ENCODE peak calls at places on chromosomes 3 and 15, in four cellular contexts. P is A549, W is HepG2, O is Panc1. I is an unnamed sample. For H3K4me1, the result is how much of the 10 kb centered on the place peaks cover.

GRCh38 chr15:31269961-31270575 is 56.6 kb upstream of the KLF13 start:
- DNase-seq in P (no peak), W (no peak), O (no peak), I (no peak)

GRCh38 chr3:78139166-78139565 is 1099.3 kb downstream of the ROBO2 start:
- DNase-seq in P (no peak), W (no peak), O (no peak), I (no peak)

GRCh38 chr3:100730524-100730923 is 21.2 kb downstream of the TFG start:
- DNase-seq in P (no peak), W (no peak), O (no peak), I (peak)

GRCh38 chr3:134406331-134407246 is 32.3 kb upstream of the AMOTL2 start:
- DNase-seq in P (no peak), W (no peak), O (no peak), I (peak)

GRCh38 chr3:127204841-127205582 is 12.1 kb downstream of the PRR23E start:
- DNase-seq in P (no peak), W (no peak), O (no peak), I (no peak)

GRCh38 chr15:77064539-77065308 is 6.2 kb downstream of the TSPAN3 start:
- DNase-seq in P (peak), W (no peak), O (peak), I (no peak)

GRCh38 chr15:68503791-68504720 is 72.1 kb upstream of the ITGA11 start:
- DNase-seq in P (no peak), W (no peak), O (no peak), I (no peak)

GRCh38 chr15:66946578-66947164 is 118.7 kb upstream of the SMAD3 start:
- DNase-seq in P (peak), W (peak), O (peak), I (peak)

GRCh38 chr15:56524915-56525314 is 60.0 kb upstream of the MNS1 start:
- DNase-seq in P (no peak), W (no peak), O (no peak), I (no peak)

GRCh38 chr15:98648654-98649537 is 557 bp downstream of the IGF1R start:
- DNase-seq in P (peak), W (no peak), O (no peak), I (peak)

GRCh38 chr3:111392911-111393351 is 149.1 kb upstream of the CD96 start:
- DNase-seq in P (peak), W (no peak), O (no peak), I (peak)

GRCh38 chr3:132539681-132540080 is 57.4 kb upstream of the ACKR4 start:
- DNase-seq in P (no peak), W (no peak), O (no peak), I (no peak)

GRCh38 chr3:105755121-105755886 is 113.5 kb downstream of the CBLB start:
- DNase-seq in P (no peak), W (no peak), O (no peak), I (no peak)

GRCh38 chr3:87564438-87564837 is 288.1 kb upstream of the POU1F1 start:
- DNase-seq in P (no peak), W (no peak), O (no peak), I (no peak)

GRCh38 chr15:73727330-73728018 is 25.7 kb downstream of the INSYN1 start:
- DNase-seq in P (peak), W (no peak), O (no peak), I (no peak)

GRCh38 chr3:112814256-112814655 is 32.4 kb downstream of the CD200R1L start:
- DNase-seq in P (peak), W (peak), O (peak), I (peak)

GRCh38 chr3:15040844-15041243 is 24.3 kb downstream of the MRPS25 start:
- DNase-seq in P (no peak), W (no peak), O (no peak), I (no peak)

GRCh38 chr3:11950576-11950975 is 53.6 kb upstream of the SYN2 start:
- DNase-seq in P (no peak), W (no peak), O (no peak), I (no peak)

GRCh38 chr3:174855002-174855401 is 4.1 kb upstream of the NAALADL2 start:
- DNase-seq in P (no peak), W (no peak), O (no peak), I (no peak)

GRCh38 chr3:45406812-45407211 is 18.4 kb downstream of the LARS2 start:
- DNase-seq in P (no peak), W (no peak), O (no peak), I (no peak)

GRCh38 chr3:24622696-24623225 is 128.1 kb upstream of the THRB start:
- DNase-seq in P (no peak), W (no peak), O (no peak), I (no peak)

GRCh38 chr15:88877415-88877814 is 17.9 kb downstream of the HAPLN3 start:
- DNase-seq in P (no peak), W (no peak), O (no peak), I (no peak)

GRCh38 chr3:132605374-132605792 is 8.3 kb downstream of the ACKR4 start:
- DNase-seq in P (no peak), W (no peak), O (no peak), I (peak)

GRCh38 chr3:55912880-55913279 is 425.8 kb upstream of the WNT5A start:
- DNase-seq in P (no peak), W (no peak), O (no peak), I (no peak)

GRCh38 chr3:32888739-32889138 is 62.7 kb upstream of the CCR4 start:
- DNase-seq in P (no peak), W (no peak), O (no peak), I (no peak)

GRCh38 chr15:31435256-31435781 is 108.7 kb downstream of the KLF13 start:
- DNase-seq in P (peak), W (peak), O (no peak), I (peak)

GRCh38 chr15:93862791-93863190 is 368.6 kb upstream of the MCTP2 start:
- DNase-seq in P (no peak), W (no peak), O (no peak), I (no peak)

GRCh38 chr15:62107561-62108110 is 40.9 kb downstream of the C2CD4A start:
- DNase-seq in P (peak), W (no peak), O (no peak), I (no peak)

GRCh38 chr3:52561028-52561749 is 24.8 kb downstream of the UQCC5 start:
- DNase-seq in P (no peak), W (no peak), O (no peak), I (no peak)

GRCh38 chr15:48112242-48112641 is 8.5 kb upstream of the SLC24A5 start:
- DNase-seq in P (peak), W (peak), O (no peak), I (peak)

GRCh38 chr15:82159922-82160321 is 102.6 kb downstream of the EFL1 start:
- DNase-seq in P (peak), W (no peak), O (peak), I (peak)

GRCh38 chr3:124078978-124079911 is 87.3 kb upstream of the ROPN1 start:
- DNase-seq in P (peak), W (peak), O (peak), I (peak)

GRCh38 chr15:25060472-25060803 is 105.7 kb downstream of the SNRPN start:
- DNase-seq in P (no peak), W (no peak), O (no peak), I (no peak)

GRCh38 chr15:48861813-48862431 is 16.0 kb upstream of the EID1 start:
- DNase-seq in P (peak), W (peak), O (no peak), I (peak)

GRCh38 chr3:188943591-188943990 is 228.2 kb upstream of the TPRG1 start:
- DNase-seq in P (no peak), W (no peak), O (no peak), I (no peak)

GRCh38 chr3:143628971-143629370 is 219.3 kb downstream of the SLC9A9 start:
- DNase-seq in P (no peak), W (no peak), O (no peak), I (no peak)

GRCh38 chr3:106457278-106458210 is 588.7 kb upstream of the CBLB start:
- DNase-seq in P (peak), W (no peak), O (no peak), I (no peak)

GRCh38 chr15:70091649-70092461 is 5.9 kb downstream of the TLE3 start:
- DNase-seq in P (no peak), W (peak), O (no peak), I (no peak)

DNA sequence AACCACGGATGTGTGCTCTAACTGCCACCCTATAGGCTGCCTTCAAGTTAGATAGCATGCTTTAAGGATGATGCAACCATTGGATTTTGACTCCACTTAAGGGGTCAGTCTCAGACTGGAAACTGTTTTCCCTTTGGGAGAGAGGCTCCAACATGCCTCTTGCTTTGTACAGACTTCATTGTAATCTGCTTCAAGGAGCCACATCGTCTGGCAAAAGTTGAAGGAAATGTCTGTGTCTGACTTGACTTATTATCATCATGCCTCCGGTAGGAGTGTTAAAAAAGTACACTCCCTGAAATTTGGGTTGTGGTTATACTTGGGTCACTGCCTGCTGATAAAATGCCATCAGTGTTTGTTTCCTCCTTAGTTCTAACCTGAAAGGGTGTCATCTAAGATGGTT is 245.4 kb upstream of the CDIN1 start:
- DNase-seq in P (no peak), W (no peak), O (no peak), I (no peak)
- TF ChIP-seq REST in P (no peak), W (no peak), O (no peak), I (no peak)

GRCh38 chr3:141446737-141447136 is 40.1 kb upstream of the RASA2 start:
- DNase-seq in P (no peak), W (no peak), O (no peak), I (no peak)

GRCh38 chr3:141449424-141449823 is 37.4 kb upstream of the RASA2 start:
- DNase-seq in P (no peak), W (no peak), O (no peak), I (no peak)

GRCh38 chr3:141445990-141446389 is 40.8 kb upstream of the RASA2 start:
- DNase-seq in P (no peak), W (no peak), O (no peak), I (no peak)

GRCh38 chr3:141448606-141449216 is 38.1 kb upstream of the RASA2 start:
- DNase-seq in P (no peak), W (no peak), O (no peak), I (no peak)

GRCh38 chr3:141447391-141447790 is 39.4 kb upstream of the RASA2 start:
- DNase-seq in P (no peak), W (no peak), O (no peak), I (no peak)
- H3K4me1 ChIP-seq in P (under half), W (under half), O (under half), I (under half)

GRCh38 chr15:50355612-50355905 is 561 bp upstream of the GABPB1 start:
- DNase-seq in P (no peak), W (no peak), O (no peak), I (no peak)

GRCh38 chr15:50355980-50356379 is 982 bp upstream of the GABPB1 start:
- DNase-seq in P (no peak), W (no peak), O (no peak), I (no peak)

GRCh38 chr15:50354838-50355611 is at the start of gene GABPB1:
- DNase-seq in P (peak), W (peak), O (peak), I (peak)

GRCh38 chr15:50353999-50354837 is 780 bp downstream of the GABPB1 start:
- DNase-seq in P (peak), W (peak), O (no peak), I (peak)

DNA sequence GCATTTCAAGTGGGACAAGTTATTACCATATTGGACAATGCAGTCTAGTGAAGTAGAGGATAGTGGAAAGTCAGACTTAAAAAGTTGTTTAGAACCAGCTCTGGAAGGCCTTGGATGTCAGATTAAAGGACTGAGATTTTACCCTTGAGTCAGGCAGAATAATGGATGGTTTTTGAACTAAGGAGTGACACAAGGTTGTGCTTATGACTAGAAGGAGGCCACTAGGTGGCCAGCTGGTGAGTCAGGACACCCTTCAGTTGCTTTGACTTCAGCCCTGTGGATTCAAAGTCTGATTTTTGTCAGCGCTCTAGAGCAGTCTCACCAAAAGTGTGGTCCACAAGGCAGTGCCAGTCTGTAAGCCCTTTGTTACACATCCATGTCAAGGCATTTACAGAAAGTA is 3.8 kb upstream of the GABPB1 start:
- DNase-seq in P (peak), W (peak), O (no peak), I (peak)
- TF ChIP-seq CTCF in P (peak), W (peak), O (peak), I (peak)

GRCh38 chr15:75659141-75659771 is 11.5 kb downstream of the SNX33 start:
- DNase-seq in P (no peak), W (no peak), O (no peak), I (no peak)
- TF ChIP-seq REST in P (no peak), W (no peak), O (no peak), I (no peak)

GRCh38 chr3:12962292-12962691 is 110.9 kb downstream of the IQSEC1 start:
- DNase-seq in P (no peak), W (no peak), O (no peak), I (no peak)

GRCh38 chr3:12963869-12964712 is 109.1 kb downstream of the IQSEC1 start:
- DNase-seq in P (no peak), W (peak), O (no peak), I (no peak)

GRCh38 chr3:12964713-12965612 is 108.3 kb downstream of the IQSEC1 start:
- DNase-seq in P (peak), W (peak), O (no peak), I (peak)

GRCh38 chr3:12961726-12962036 is 111.5 kb downstream of the IQSEC1 start:
- DNase-seq in P (no peak), W (no peak), O (no peak), I (no peak)

GRCh38 chr3:12963184-12963868 is 109.9 kb downstream of the IQSEC1 start:
- DNase-seq in P (no peak), W (no peak), O (no peak), I (no peak)
- H3K4me1 ChIP-seq in P (under half), W (half or more), O (under half), I (under half)

GRCh38 chr3:154875142-154875541 is 205.0 kb upstream of the MME start:
- DNase-seq in P (no peak), W (no peak), O (no peak), I (no peak)

GRCh38 chr3:154872089-154872488 is 208.0 kb upstream of the MME start:
- DNase-seq in P (no peak), W (no peak), O (no peak), I (no peak)
- TF ChIP-seq CTCF in P (no peak), W (no peak), O (no peak), I (no peak)

GRCh38 chr15:91516866-91517265 is 336.6 kb upstream of the SLCO3A1 start:
- DNase-seq in P (no peak), W (no peak), O (no peak), I (no peak)

GRCh38 chr15:91520848-91521247 is 332.7 kb upstream of the SLCO3A1 start:
- DNase-seq in P (no peak), W (no peak), O (no peak), I (no peak)

GRCh38 chr15:91517491-91518200 is 335.9 kb upstream of the SLCO3A1 start:
- DNase-seq in P (no peak), W (no peak), O (no peak), I (no peak)

DNA sequence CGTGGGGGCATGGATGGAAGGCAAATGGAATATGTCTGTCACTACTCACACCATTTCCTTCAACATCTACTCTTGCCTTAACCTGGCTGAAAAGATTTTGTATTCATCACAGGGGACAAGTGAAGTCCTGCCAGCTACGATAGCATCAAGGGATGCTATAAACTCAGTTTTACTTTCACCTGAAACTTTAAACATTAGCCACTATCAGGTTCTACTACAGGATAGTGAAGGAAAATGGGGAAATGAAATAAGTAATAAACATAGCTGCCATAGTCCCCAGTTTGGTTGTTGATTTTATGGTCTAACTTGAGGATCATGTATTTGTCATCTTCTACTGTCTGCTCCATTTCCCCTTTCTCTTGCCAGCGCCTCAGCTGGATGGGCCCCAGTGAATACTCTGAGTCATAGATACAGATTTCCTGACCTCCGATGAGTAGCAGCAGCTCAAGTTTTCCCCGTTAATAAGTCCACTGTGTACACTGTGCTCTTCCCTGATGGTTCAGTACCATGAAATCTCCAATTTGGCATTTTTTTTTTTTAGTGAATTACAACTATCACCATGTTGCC is 338.2 kb upstream of the SLCO3A1 start:
- DNase-seq in P (peak), W (no peak), O (no peak), I (no peak)
- TF ChIP-seq REST in P (no peak), W (no peak), O (no peak), I (no peak)

DNA sequence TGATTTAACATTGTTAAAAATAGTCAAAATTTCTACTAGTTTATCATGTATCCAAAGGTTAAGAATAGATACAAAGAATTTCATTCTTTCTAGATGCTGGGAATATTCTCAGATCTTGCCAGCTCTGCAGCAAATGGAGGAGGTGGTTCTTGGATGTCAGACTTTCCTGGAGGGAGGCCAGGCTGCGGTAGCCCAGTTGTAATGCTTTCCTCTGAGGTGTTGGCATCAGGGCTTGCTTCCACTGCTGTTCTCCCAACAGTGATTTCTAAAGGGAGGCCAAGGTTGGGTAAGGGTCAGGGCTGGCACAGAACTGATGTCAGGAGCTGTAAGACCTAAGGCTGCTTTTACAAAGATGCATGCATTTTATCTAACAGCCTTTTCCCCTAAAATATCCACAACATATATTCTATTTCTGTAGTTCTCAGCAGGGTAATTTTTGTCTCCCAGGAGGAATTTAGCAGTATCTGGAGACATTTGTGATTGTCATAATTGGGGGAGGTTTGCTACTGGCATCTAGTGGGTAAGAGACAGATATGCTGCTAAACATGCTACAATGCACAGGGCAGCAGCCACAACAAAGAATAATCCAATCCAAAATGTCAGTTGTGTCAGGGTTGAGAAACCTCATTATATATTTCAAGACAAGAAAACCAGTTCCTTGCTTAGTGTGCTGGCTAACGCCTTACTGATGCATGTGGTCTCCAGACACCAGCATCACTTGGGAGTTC is 42.0 kb upstream of the SPTSSB start:
- DNase-seq in P (no peak), W (no peak), O (no peak), I (no peak)
- H3K4me1 ChIP-seq in P (under half), W (half or more), O (under half), I (under half)

GRCh38 chr3:41880387-41880786 is 81.5 kb downstream of the ULK4 start:
- DNase-seq in P (no peak), W (no peak), O (no peak), I (no peak)

DNA sequence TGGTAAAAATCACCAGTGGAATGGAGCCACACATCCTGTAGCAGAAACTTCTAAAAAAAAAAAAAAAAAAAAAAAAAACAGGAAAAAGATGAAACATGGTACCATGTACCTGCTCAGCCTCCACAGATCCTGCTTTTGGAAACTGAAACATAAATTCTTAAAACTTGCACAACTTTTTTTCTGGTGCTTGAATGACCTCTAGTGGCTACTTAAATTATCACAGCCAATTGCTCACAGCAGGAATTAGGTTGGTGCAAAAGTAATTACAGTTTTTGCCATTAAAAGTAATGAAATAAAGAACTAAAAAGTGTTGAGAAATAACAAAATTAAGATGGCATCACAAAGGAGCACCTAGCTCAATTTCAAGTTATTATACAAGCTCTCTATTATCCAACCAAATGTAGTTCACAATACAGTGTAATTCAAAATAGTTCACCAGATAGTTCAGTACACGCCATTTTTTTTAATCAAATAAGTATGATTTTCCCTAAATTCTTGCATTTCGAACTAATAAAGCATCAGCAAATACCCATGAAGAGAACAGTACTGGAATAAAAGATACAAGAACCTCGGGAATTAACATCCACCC is 80.6 kb downstream of the ULK4 start:
- DNase-seq in P (peak), W (peak), O (peak), I (peak)
- TF ChIP-seq CTCF in P (peak), W (peak), O (peak), I (peak)

GRCh38 chr3:9433884-9434521 is 36.6 kb downstream of the SETD5 start:
- DNase-seq in P (no peak), W (no peak), O (no peak), I (no peak)
- TF ChIP-seq REST in P (no peak), W (no peak), O (no peak), I (no peak)